ENCODE peak calls at places on chromosome 14, in seven cellular contexts. V, R, U, J, P, Q and W are unnamed samples. For H3K4me1, the result is how much of the 10 kb centered on the place peaks cover.

GRCh38 chr14:57400556-57401494 is 10.4 kb downstream of the NAA30 start:
- DNase-seq in V (no peak), R (no peak), U (no peak), J (no peak), P (no peak), Q (no peak), W (no peak)

GRCh38 chr14:25351269-25351668 is 301.3 kb upstream of the STXBP6 start:
- DNase-seq in V (no peak), R (no peak), U (no peak), J (no peak), P (peak), Q (no peak), W (no peak)

GRCh38 chr14:86799244-86799647 is 1193.7 kb downstream of the GALC start:
- DNase-seq in V (peak), R (no peak), U (peak), J (no peak), P (peak), Q (no peak), W (peak)

GRCh38 chr14:39488600-39488999 is 56.4 kb upstream of the FBXO33 start:
- DNase-seq in V (peak), R (no peak), U (peak), J (peak), P (peak), Q (no peak), W (peak)

GRCh38 chr14:56724013-56724412 is 86.3 kb downstream of the OTX2 start:
- DNase-seq in V (no peak), R (no peak), U (no peak), J (no peak), P (no peak), Q (no peak), W (no peak)

GRCh38 chr14:28671425-28671824 is 95.2 kb upstream of the FOXG1 start:
- DNase-seq in V (peak), R (no peak), U (peak), J (no peak), P (no peak), Q (no peak), W (peak)

GRCh38 chr14:71245659-71246361 is 338.6 kb downstream of the PCNX1 start:
- DNase-seq in V (no peak), R (no peak), U (no peak), J (no peak), P (no peak), Q (no peak), W (no peak)

GRCh38 chr14:58796636-58797429 is 159.1 kb downstream of the DACT1 start:
- DNase-seq in V (no peak), R (no peak), U (no peak), J (peak), P (no peak), Q (no peak), W (peak)

GRCh38 chr14:81384900-81385299 is 15.2 kb downstream of the STON2 start:
- DNase-seq in V (peak), R (no peak), U (peak), J (peak), P (no peak), Q (no peak), W (no peak)

GRCh38 chr14:20782280-20782890 is 1.3 kb downstream of the RNASE6 start:
- DNase-seq in V (no peak), R (no peak), U (peak), J (peak), P (no peak), Q (no peak), W (no peak)

GRCh38 chr14:73780896-73781295 is 66.7 kb upstream of the PNMA1 start:
- DNase-seq in V (no peak), R (no peak), U (no peak), J (no peak), P (no peak), Q (no peak), W (no peak)

GRCh38 chr14:64502476-64503183 is 1.0 kb downstream of the ZBTB25 start:
- DNase-seq in V (peak), R (no peak), U (no peak), J (peak), P (peak), Q (no peak), W (peak)

GRCh38 chr14:33776871-33777270 is 174.0 kb downstream of the EGLN3 start:
- DNase-seq in V (no peak), R (no peak), U (no peak), J (peak), P (no peak), Q (no peak), W (no peak)

GRCh38 chr14:71966528-71966927 is 34.3 kb downstream of the RGS6 start:
- DNase-seq in V (no peak), R (no peak), U (no peak), J (no peak), P (no peak), Q (no peak), W (no peak)

GRCh38 chr14:61561144-61561543 is 134.2 kb upstream of the HIF1A start:
- DNase-seq in V (peak), R (no peak), U (no peak), J (peak), P (no peak), Q (no peak), W (peak)

GRCh38 chr14:47207636-47208035 is 467.8 kb downstream of the MDGA2 start:
- DNase-seq in V (peak), R (no peak), U (peak), J (no peak), P (no peak), Q (no peak), W (no peak)

GRCh38 chr14:103973354-103973753 is 31.0 kb upstream of the RD3L start:
- DNase-seq in V (no peak), R (no peak), U (no peak), J (no peak), P (peak), Q (no peak), W (peak)

GRCh38 chr14:96629558-96630222 is 127.5 kb downstream of the PAPOLA start:
- DNase-seq in V (no peak), R (no peak), U (no peak), J (no peak), P (no peak), Q (no peak), W (no peak)

GRCh38 chr14:75631453-75631831 is 29.2 kb downstream of the ERG28 start:
- DNase-seq in V (peak), R (no peak), U (no peak), J (peak), P (no peak), Q (no peak), W (no peak)

GRCh38 chr14:22434030-22434429 is 155.0 kb downstream of the DAD1 start:
- DNase-seq in V (no peak), R (no peak), U (peak), J (peak), P (no peak), Q (no peak), W (no peak)

GRCh38 chr14:100375273-100375962 is 52.3 kb downstream of the SLC25A47 start:
- DNase-seq in V (peak), R (peak), U (peak), J (no peak), P (peak), Q (peak), W (peak)

GRCh38 chr14:91866061-91866460 is 1.3 kb downstream of the TC2N start:
- DNase-seq in V (peak), R (no peak), U (no peak), J (no peak), P (no peak), Q (no peak), W (no peak)

GRCh38 chr14:74645735-74646134 is 33.7 kb upstream of the LTBP2 start:
- DNase-seq in V (no peak), R (no peak), U (no peak), J (no peak), P (no peak), Q (no peak), W (no peak)

GRCh38 chr14:25837431-25837950 is 760.3 kb downstream of the NOVA1 start:
- DNase-seq in V (peak), R (no peak), U (peak), J (no peak), P (no peak), Q (no peak), W (no peak)

GRCh38 chr14:95910628-95911027 is 34.0 kb downstream of the TUNAR start:
- DNase-seq in V (peak), R (no peak), U (no peak), J (no peak), P (no peak), Q (no peak), W (peak)

GRCh38 chr14:74239848-74240793 is 872 bp downstream of the VSX2 start:
- DNase-seq in V (no peak), R (no peak), U (peak), J (peak), P (no peak), Q (no peak), W (no peak)

GRCh38 chr14:59269431-59269830 is 81.0 kb downstream of the DAAM1 start:
- DNase-seq in V (no peak), R (no peak), U (no peak), J (no peak), P (no peak), Q (no peak), W (no peak)

GRCh38 chr14:59632381-59632780 is 55.8 kb upstream of the CCDC175 start:
- DNase-seq in V (peak), R (no peak), U (peak), J (peak), P (no peak), Q (no peak), W (peak)

GRCh38 chr14:50311337-50311973 is 574 bp downstream of the L2HGDH start:
- DNase-seq in V (no peak), R (no peak), U (peak), J (peak), P (no peak), Q (no peak), W (no peak)

GRCh38 chr14:29220077-29220476 is 453.5 kb downstream of the FOXG1 start:
- DNase-seq in V (no peak), R (no peak), U (no peak), J (no peak), P (no peak), Q (no peak), W (no peak)

GRCh38 chr14:88463318-88463717 is 77.9 kb downstream of the SPATA7 start:
- DNase-seq in V (no peak), R (no peak), U (peak), J (peak), P (no peak), Q (no peak), W (peak)

GRCh38 chr14:58430156-58430555 is 2.6 kb downstream of the KIAA0586 start:
- DNase-seq in V (peak), R (no peak), U (no peak), J (no peak), P (no peak), Q (no peak), W (peak)

GRCh38 chr14:100865682-100866591 is 37.6 kb downstream of the RTL1 start:
- DNase-seq in V (no peak), R (peak), U (no peak), J (no peak), P (peak), Q (peak), W (no peak)

GRCh38 chr14:31070431-31070830 is 44.3 kb upstream of the STRN3 start:
- DNase-seq in V (peak), R (no peak), U (no peak), J (no peak), P (no peak), Q (no peak), W (no peak)

GRCh38 chr14:50830044-50830931 is 674 bp downstream of the NIN start:
- DNase-seq in V (peak), R (peak), U (peak), J (peak), P (peak), Q (peak), W (peak)

GRCh38 chr14:71474291-71474690 is 457.9 kb upstream of the RGS6 start:
- DNase-seq in V (no peak), R (no peak), U (peak), J (no peak), P (no peak), Q (no peak), W (no peak)

GRCh38 chr14:24282736-24283135 is 11.3 kb upstream of the RABGGTA start:
- DNase-seq in V (no peak), R (no peak), U (no peak), J (no peak), P (no peak), Q (peak), W (no peak)

GRCh38 chr14:24277606-24278321 is 6.4 kb upstream of the RABGGTA start:
- DNase-seq in V (no peak), R (peak), U (no peak), J (no peak), P (peak), Q (peak), W (no peak)

GRCh38 chr14:24275524-24276139 is 4.2 kb upstream of the RABGGTA start:
- DNase-seq in V (no peak), R (peak), U (no peak), J (peak), P (no peak), Q (no peak), W (no peak)

GRCh38 chr14:24280797-24281460 is 9.5 kb upstream of the RABGGTA start:
- DNase-seq in V (no peak), R (no peak), U (no peak), J (no peak), P (no peak), Q (no peak), W (peak)

GRCh38 chr14:24279301-24280186 is 8.1 kb upstream of the RABGGTA start:
- DNase-seq in V (no peak), R (no peak), U (peak), J (no peak), P (no peak), Q (peak), W (no peak)
- TF ChIP-seq CTCF in V (no peak), R (peak), U (peak), J (peak), P (no peak), Q (peak), W (peak)

GRCh38 chr14:102373110-102373509 is 10.4 kb downstream of the TECPR2 start:
- DNase-seq in V (no peak), R (no peak), U (no peak), J (no peak), P (no peak), Q (no peak), W (no peak)

GRCh38 chr14:102371361-102371760 is 8.6 kb downstream of the TECPR2 start:
- DNase-seq in V (no peak), R (no peak), U (no peak), J (no peak), P (no peak), Q (no peak), W (no peak)

GRCh38 chr14:102374264-102374663 is 11.5 kb downstream of the TECPR2 start:
- DNase-seq in V (no peak), R (no peak), U (no peak), J (no peak), P (no peak), Q (no peak), W (no peak)

GRCh38 chr14:102375126-102375525 is 12.4 kb downstream of the TECPR2 start:
- DNase-seq in V (no peak), R (no peak), U (no peak), J (no peak), P (no peak), Q (no peak), W (no peak)

GRCh38 chr14:102370305-102370809 is 7.6 kb downstream of the TECPR2 start:
- DNase-seq in V (no peak), R (peak), U (no peak), J (no peak), P (no peak), Q (peak), W (peak)
- H3K4me1 ChIP-seq in V (under half), R (under half), U (under half), J (under half), P (under half), Q (under half), W (under half)

GRCh38 chr14:105010891-105011291 is 10.0 kb downstream of the CDCA4 start:
- DNase-seq in V (no peak), R (no peak), U (no peak), J (no peak), P (no peak), Q (no peak), W (no peak)

GRCh38 chr14:105013150-105013787 is 7.6 kb downstream of the CDCA4 start:
- DNase-seq in V (no peak), R (no peak), U (peak), J (no peak), P (peak), Q (peak), W (no peak)

GRCh38 chr14:105011312-105011990 is 9.4 kb downstream of the CDCA4 start:
- DNase-seq in V (no peak), R (no peak), U (no peak), J (no peak), P (no peak), Q (no peak), W (no peak)

GRCh38 chr14:105014032-105014431 is 6.9 kb downstream of the CDCA4 start:
- DNase-seq in V (no peak), R (no peak), U (no peak), J (no peak), P (no peak), Q (no peak), W (no peak)

GRCh38 chr14:105012171-105012985 is 8.5 kb downstream of the CDCA4 start:
- DNase-seq in V (no peak), R (no peak), U (no peak), J (no peak), P (peak), Q (no peak), W (no peak)
- H3K27ac ChIP-seq in V (no peak), R (no peak), U (no peak), J (no peak), P (no peak), Q (no peak), W (peak)

DNA sequence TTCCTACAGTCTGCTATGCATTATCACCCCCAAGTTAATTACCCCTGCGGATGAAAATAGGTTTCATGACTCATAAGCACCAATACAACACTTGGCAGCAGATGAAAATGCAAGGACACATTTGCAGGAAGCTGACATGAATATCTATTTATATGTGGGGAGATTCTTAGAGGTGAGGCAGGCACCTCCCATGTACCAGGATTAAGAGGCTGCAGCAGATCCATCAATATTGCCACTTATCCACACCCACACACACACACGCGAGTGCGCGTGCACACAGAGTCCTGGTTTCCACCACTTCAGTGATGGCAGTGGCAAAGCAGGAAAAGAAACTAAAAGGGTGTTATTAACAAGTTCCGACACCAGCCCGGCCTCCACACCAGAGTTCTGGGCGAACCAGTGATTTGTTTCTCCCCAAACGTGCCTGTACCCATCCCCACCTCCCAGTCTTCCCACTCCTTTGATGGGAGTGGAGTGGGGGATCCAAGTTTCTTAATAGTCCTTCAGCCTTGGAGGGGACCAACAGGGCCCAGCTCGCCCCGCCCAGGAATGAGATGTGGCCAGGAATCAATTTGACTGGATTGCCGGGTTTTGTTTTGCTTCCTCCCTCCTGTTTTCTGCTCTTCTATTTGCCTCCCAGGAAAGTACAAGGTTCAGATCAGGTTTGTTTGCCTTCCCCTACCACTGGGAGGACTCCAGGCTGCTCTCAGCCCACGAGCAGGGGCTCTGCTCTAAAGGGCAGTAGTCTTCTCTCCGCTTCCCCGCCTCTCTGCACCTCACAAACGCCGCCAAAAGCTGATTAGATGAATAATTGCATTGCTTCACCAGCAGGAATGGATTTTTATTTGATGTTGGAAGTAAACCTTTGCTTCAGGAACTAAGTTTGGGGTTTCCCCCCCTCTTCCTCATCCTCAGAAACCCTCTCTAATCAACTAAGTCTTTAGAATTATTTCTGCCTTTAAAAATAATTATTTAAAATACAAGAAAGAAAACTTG is 5.2 kb downstream of the IRF2BPL start:
- DNase-seq in V (peak), R (peak), U (peak), J (peak), P (peak), Q (peak), W (peak)
- TF ChIP-seq CTCF in V (peak), R (no peak), U (peak), J (peak), P (no peak), Q (no peak), W (peak)

GRCh38 chr14:90608925-90609324 is 207.3 kb downstream of the TTC7B start:
- DNase-seq in V (no peak), R (no peak), U (no peak), J (no peak), P (no peak), Q (no peak), W (no peak)
- H3K4me1 ChIP-seq in V (under half), R (under half), U (under half), J (under half), P (under half), Q (under half), W (under half)

DNA sequence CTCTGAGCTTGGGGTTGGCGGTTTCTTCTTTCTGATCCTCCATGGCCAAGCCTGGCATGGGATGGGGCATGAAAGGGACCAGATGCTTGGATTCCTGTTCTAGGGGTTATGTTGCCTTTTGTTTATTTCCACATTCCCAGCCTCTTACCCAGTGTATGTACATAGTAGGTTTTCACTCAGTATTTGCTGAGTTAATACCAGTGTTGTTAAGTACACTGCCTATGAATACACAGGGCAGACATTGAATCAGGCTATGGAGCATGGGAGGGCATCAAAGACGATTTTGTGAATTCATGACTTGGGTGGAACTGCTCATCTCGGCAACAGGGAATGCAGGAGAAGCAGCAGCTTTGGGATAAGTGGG is 57.4 kb downstream of the GALNT16 start:
- DNase-seq in V (no peak), R (no peak), U (no peak), J (no peak), P (no peak), Q (no peak), W (no peak)
- H3K27ac ChIP-seq in V (peak), R (peak), U (no peak), J (no peak), P (peak), Q (peak), W (no peak)

GRCh38 chr14:106872619-106873446 is 1346.5 kb downstream of the TMEM121 start:
- DNase-seq in V (no peak), R (peak), U (peak), J (no peak), P (peak), Q (no peak), W (no peak)

GRCh38 chr14:106874365-106874764 is 1348.0 kb downstream of the TMEM121 start:
- DNase-seq in V (no peak), R (no peak), U (no peak), J (no peak), P (no peak), Q (no peak), W (no peak)

GRCh38 chr14:106876711-106877110 is 1350.3 kb downstream of the TMEM121 start:
- DNase-seq in V (no peak), R (no peak), U (no peak), J (no peak), P (no peak), Q (no peak), W (no peak)

GRCh38 chr14:106879241-106879640 is 1352.9 kb downstream of the TMEM121 start:
- DNase-seq in V (no peak), R (peak), U (peak), J (no peak), P (no peak), Q (no peak), W (no peak)

GRCh38 chr14:106875503-106875902 is 1349.1 kb downstream of the TMEM121 start:
- DNase-seq in V (no peak), R (no peak), U (peak), J (no peak), P (no peak), Q (no peak), W (no peak)
- TF ChIP-seq CTCF in V (no peak), R (peak), U (peak), J (no peak), P (peak), Q (peak), W (no peak)

GRCh38 chr14:106877527-106877926 is 1351.1 kb downstream of the TMEM121 start:
- DNase-seq in V (no peak), R (no peak), U (no peak), J (no peak), P (no peak), Q (no peak), W (no peak)
- H3K4me1 ChIP-seq in V (under half), R (under half), U (under half), J (under half), P (under half), Q (under half), W (under half)

GRCh38 chr14:94404561-94404960 is 16.2 kb upstream of the SERPINA1 start:
- DNase-seq in V (no peak), R (no peak), U (no peak), J (no peak), P (no peak), Q (no peak), W (no peak)
- H3K27ac ChIP-seq in V (no peak), R (no peak), U (no peak), J (no peak), P (no peak), Q (no peak), W (no peak)

GRCh38 chr14:66623838-66624237 is 115.9 kb downstream of the GPHN start:
- DNase-seq in V (no peak), R (no peak), U (no peak), J (no peak), P (no peak), Q (no peak), W (no peak)
- TF ChIP-seq CTCF in V (no peak), R (no peak), U (no peak), J (no peak), P (no peak), Q (no peak), W (no peak)